ENCODE peak calls at places on chromosomes 7 and 10, in four cellular contexts. M is SK-N-SH, L is RWPE1, Y is OCI-LY7. Z is an unnamed sample.

GRCh38 chr10:86340176-86340990 is 26.2 kb downstream of the GRID1 start:
- DNase-seq in M (no peak), L (no peak), Y (no peak), Z (peak; percentile 31)

GRCh38 chr10:55330485-55330884 is 529.5 kb upstream of the PCDH15 start:
- DNase-seq in M (no peak), L (no peak), Y (no peak), Z (no peak)

GRCh38 chr7:78510580-78511188 is 712.1 kb downstream of the PHTF2 start:
- DNase-seq in M (peak; percentile 57), L (peak; percentile 36), Y (peak; percentile 27), Z (no peak)

GRCh38 chr10:62466590-62466989 is 92.4 kb downstream of the ZNF365 start:
- DNase-seq in M (no peak), L (no peak), Y (no peak), Z (no peak)

GRCh38 chr10:117499248-117500105 is 43.1 kb upstream of the EMX2 start:
- DNase-seq in M (no peak), L (no peak), Y (no peak), Z (no peak)

GRCh38 chr10:98074315-98074911 is 44.0 kb upstream of the CRTAC1 start:
- DNase-seq in M (no peak), L (peak; percentile 28), Y (peak; percentile 15), Z (no peak)

GRCh38 chr7:134750083-134751062 is 29.1 kb upstream of the CALD1 start:
- DNase-seq in M (peak; percentile 47), L (no peak), Y (peak; percentile 61), Z (no peak)

GRCh38 chr10:88932539-88933256 is 19.9 kb downstream of the ACTA2 start:
- DNase-seq in M (peak; percentile 44), L (peak; percentile 84), Y (peak; percentile 85), Z (no peak)

GRCh38 chr10:127945335-127945734 is 38.4 kb downstream of the PTPRE start:
- DNase-seq in M (no peak), L (peak; percentile 83), Y (peak; percentile 48), Z (peak; percentile 79)

GRCh38 chr10:58001159-58001558 is 266.5 kb downstream of the IPMK start:
- DNase-seq in M (no peak), L (no peak), Y (no peak), Z (no peak)

GRCh38 chr7:114853189-114853588 is 68.7 kb upstream of the MDFIC start:
- DNase-seq in M (no peak), L (no peak), Y (no peak), Z (no peak)

GRCh38 chr10:2921956-2922680 is 145.2 kb upstream of the PFKP start:
- DNase-seq in M (peak; percentile 56), L (no peak), Y (no peak), Z (no peak)

GRCh38 chr10:26815500-26815899 is 45.3 kb downstream of the ABI1 start:
- DNase-seq in M (no peak), L (no peak), Y (no peak), Z (no peak)

GRCh38 chr10:111084346-111085255 is 7.8 kb downstream of the ADRA2A start:
- DNase-seq in M (no peak), L (no peak), Y (no peak), Z (peak; percentile 8)

GRCh38 chr7:150981644-150982043 is 3.5 kb upstream of the KCNH2 start:
- DNase-seq in M (no peak), L (no peak), Y (no peak), Z (no peak)

GRCh38 chr7:141231018-141231792 is 157.3 kb downstream of the TMEM178B start:
- DNase-seq in M (peak; percentile 72), L (no peak), Y (no peak), Z (no peak)

GRCh38 chr10:57692255-57692980 is 575.3 kb downstream of the IPMK start:
- DNase-seq in M (no peak), L (peak; percentile 19), Y (no peak), Z (no peak)

GRCh38 chr10:125124907-125125306 is 35.5 kb downstream of the CTBP2 start:
- DNase-seq in M (peak; percentile 50), L (no peak), Y (no peak), Z (no peak)

GRCh38 chr10:90862908-90863514 is 5.2 kb upstream of the HTR7 start:
- DNase-seq in M (peak; percentile 43), L (peak; percentile 58), Y (peak; percentile 13), Z (no peak)

GRCh38 chr7:25124485-25125136 is 449 bp downstream of the CYCS start:
- DNase-seq in M (peak; percentile 35), L (no peak), Y (peak; percentile 37), Z (peak; percentile 54)

GRCh38 chr7:51012569-51013217 is 230.0 kb upstream of the GRB10 start:
- DNase-seq in M (no peak), L (no peak), Y (no peak), Z (no peak)

GRCh38 chr7:70589590-70589989 is 542.4 kb upstream of the GALNT17 start:
- DNase-seq in M (no peak), L (no peak), Y (no peak), Z (no peak)

GRCh38 chr10:42960491-42961155 is 116.2 kb upstream of the RET start:
- DNase-seq in M (no peak), L (peak; percentile 51), Y (no peak), Z (peak; percentile 39)

GRCh38 chr7:85424298-85424697 is 237.4 kb upstream of the SEMA3D start:
- DNase-seq in M (no peak), L (no peak), Y (no peak), Z (no peak)

GRCh38 chr10:6532321-6532720 is 47.8 kb downstream of the PRKCQ start:
- DNase-seq in M (no peak), L (no peak), Y (no peak), Z (no peak)